ENCODE peak calls at places on chromosomes 11 and 22, in six cellular contexts. R is Daoy, P is germinal center, I is SJSA1, O is endodermal cell, T is SHP77. M is an unnamed sample.

GRCh38 chr11:4038973-4039372 is 55.6 kb upstream of the RRM1 start:
- DNase-seq in O (no peak), I (no peak), T (no peak), R (no peak), P (no peak), M (no peak)

GRCh38 chr11:2084721-2085120 is 54.5 kb downstream of the IGF2 start:
- DNase-seq in R (no peak), T (no peak), O (no peak), I (no peak), P (no peak), M (no peak)

GRCh38 chr22:20805972-20806471 is 32.1 kb downstream of the SERPIND1 start:
- DNase-seq in R (peak), O (peak), T (no peak), P (no peak), I (peak), M (no peak)

GRCh38 chr11:57308426-57309060 is 16.2 kb downstream of the TNKS1BP1 start:
- DNase-seq in R (no peak), I (no peak), T (no peak), P (no peak), O (no peak), M (no peak)

GRCh38 chr11:47233051-47233450 is 15.6 kb downstream of the ACP2 start:
- DNase-seq in P (no peak), T (no peak), O (no peak), I (no peak), R (no peak), M (no peak)

GRCh38 chr22:49737101-49737551 is 90.5 kb downstream of the BRD1 start:
- DNase-seq in O (peak), T (no peak), I (peak), P (no peak), R (no peak), M (no peak)

GRCh38 chr11:102494216-102494615 is 36.3 kb downstream of the MMP7 start:
- DNase-seq in T (no peak), I (peak), O (no peak), R (peak), P (no peak), M (no peak)

GRCh38 chr11:131465746-131466145 is 95.3 kb downstream of the NTM start:
- DNase-seq in O (peak), R (no peak), I (no peak), P (no peak), T (no peak), M (peak)

GRCh38 chr11:79415912-79416311 is 24.9 kb downstream of the TENM4 start:
- DNase-seq in I (no peak), P (no peak), R (no peak), T (no peak), O (no peak), M (no peak)

GRCh38 chr22:23404689-23405365 is 175.3 kb downstream of the IGLL1 start:
- DNase-seq in O (peak), P (no peak), I (no peak), R (peak), T (no peak), M (peak)

GRCh38 chr11:126669416-126669815 is 313.9 kb downstream of the ST3GAL4 start:
- DNase-seq in P (no peak), T (no peak), R (peak), I (no peak), O (no peak), M (no peak)

GRCh38 chr11:3003396-3004231 is 11.5 kb upstream of the NAP1L4 start:
- DNase-seq in O (no peak), P (no peak), R (no peak), I (no peak), T (no peak), M (no peak)

M was measured in ELF-1.